ENCODE peak calls at places on chromosome 6, in six cellular contexts. Z is pancreas, W is mucosa of gallbladder, U is A673, H is T-helper 17 cell, R is endodermal cell. J is an unnamed sample.

GRCh38 chr6:33566182-33567084 is 13.6 kb downstream of the BAK1 start:
- DNase-seq in Z (no peak), W (no peak), U (no peak), H (no peak), R (no peak), J (no peak)

GRCh38 chr6:107458687-107459282 is 579 bp downstream of the PDSS2 start:
- DNase-seq in Z (no peak), W (peak), U (peak), H (peak), R (no peak), J (peak)

GRCh38 chr6:80932364-80932763 is 820.1 kb downstream of the TENT5A start:
- DNase-seq in Z (no peak), W (no peak), U (no peak), H (no peak), R (no peak), J (no peak)

GRCh38 chr6:2810092-2810671 is 31.5 kb downstream of the SERPINB1 start:
- DNase-seq in Z (peak), W (no peak), U (no peak), H (no peak), R (no peak), J (no peak)

GRCh38 chr6:136640132-136640915 is 90.1 kb upstream of the MAP7 start:
- DNase-seq in Z (no peak), W (no peak), U (no peak), H (no peak), R (peak), J (no peak)

GRCh38 chr6:161379828-161380598 is 106.2 kb upstream of the AGPAT4 start:
- DNase-seq in Z (no peak), W (no peak), U (no peak), H (no peak), R (no peak), J (no peak)

GRCh38 chr6:142943746-142944125 is 1.2 kb downstream of the HIVEP2 start:
- DNase-seq in Z (peak), W (no peak), U (peak), H (peak), R (peak), J (peak)

GRCh38 chr6:52233975-52234823 is 10.1 kb downstream of the IL17F start:
- DNase-seq in Z (peak), W (peak), U (peak), H (no peak), R (peak), J (peak)

GRCh38 chr6:39770476-39770875 is 21.7 kb upstream of the DAAM2 start:
- DNase-seq in Z (no peak), W (no peak), U (no peak), H (no peak), R (no peak), J (no peak)

GRCh38 chr6:142810952-142811514 is 133.9 kb downstream of the HIVEP2 start:
- DNase-seq in Z (no peak), W (no peak), U (no peak), H (no peak), R (no peak), J (no peak)

GRCh38 chr6:72826033-72826432 is 204.2 kb downstream of the KCNQ5 start:
- DNase-seq in Z (no peak), W (no peak), U (no peak), H (no peak), R (no peak), J (no peak)

GRCh38 chr6:159044899-159045727 is at the start of gene TAGAP:
- DNase-seq in Z (no peak), W (peak), U (no peak), H (peak), R (no peak), J (no peak)

GRCh38 chr6:106136845-106137244 is 50.7 kb downstream of the PRDM1 start:
- DNase-seq in Z (no peak), W (no peak), U (no peak), H (no peak), R (no peak), J (no peak)

GRCh38 chr6:128112494-128112893 is 211.6 kb upstream of the THEMIS start:
- DNase-seq in Z (no peak), W (no peak), U (peak), H (no peak), R (no peak), J (no peak)

GRCh38 chr6:11950109-11950508 is 62.0 kb upstream of the HIVEP1 start:
- DNase-seq in Z (no peak), W (no peak), U (no peak), H (no peak), R (no peak), J (no peak)

GRCh38 chr6:56374841-56375369 is 127.5 kb upstream of the COL21A1 start:
- DNase-seq in Z (no peak), W (no peak), U (no peak), H (no peak), R (no peak), J (no peak)

GRCh38 chr6:163671355-163671754 is 256.8 kb downstream of the QKI start:
- DNase-seq in Z (no peak), W (no peak), U (no peak), H (no peak), R (no peak), J (peak)

GRCh38 chr6:6515691-6516607 is 72.6 kb upstream of the LY86 start:
- DNase-seq in Z (no peak), W (no peak), U (no peak), H (no peak), R (no peak), J (no peak)

GRCh38 chr6:138017156-138017757 is 90.0 kb downstream of the PERP start:
- DNase-seq in Z (no peak), W (no peak), U (no peak), H (no peak), R (no peak), J (peak)

GRCh38 chr6:1553562-1554088 is 56.1 kb upstream of the FOXC1 start:
- DNase-seq in Z (no peak), W (no peak), U (no peak), H (no peak), R (no peak), J (no peak)

GRCh38 chr6:37314803-37315515 is 38.8 kb upstream of the RNF8 start:
- DNase-seq in Z (peak), W (no peak), U (peak), H (no peak), R (peak), J (peak)

GRCh38 chr6:90940812-90941481 is 354.1 kb upstream of the MAP3K7 start:
- DNase-seq in Z (no peak), W (no peak), U (peak), H (no peak), R (no peak), J (peak)

GRCh38 chr6:136886110-136886509 is 36.0 kb upstream of the SLC35D3 start:
- DNase-seq in Z (no peak), W (no peak), U (no peak), H (no peak), R (no peak), J (no peak)

GRCh38 chr6:167870321-167870720 is 43.6 kb downstream of the AFDN start:
- DNase-seq in Z (no peak), W (no peak), U (no peak), H (no peak), R (no peak), J (no peak)

GRCh38 chr6:114449659-114450058 is 106.8 kb upstream of the HS3ST5 start:
- DNase-seq in Z (no peak), W (no peak), U (no peak), H (no peak), R (no peak), J (no peak)

GRCh38 chr6:160837146-160837545 is 135.1 kb downstream of the PLG start:
- DNase-seq in Z (no peak), W (no peak), U (no peak), H (no peak), R (peak), J (no peak)

GRCh38 chr6:37068523-37069270 is 63.2 kb downstream of the FGD2 start:
- DNase-seq in Z (no peak), W (no peak), U (no peak), H (no peak), R (no peak), J (no peak)

GRCh38 chr6:30767158-30767943 is 23.0 kb upstream of the IER3 start:
- DNase-seq in Z (no peak), W (no peak), U (no peak), H (no peak), R (no peak), J (no peak)

GRCh38 chr6:167710521-167710920 is 116.2 kb upstream of the AFDN start:
- DNase-seq in Z (no peak), W (no peak), U (no peak), H (no peak), R (peak), J (peak)

GRCh38 chr6:41558033-41558807 is 12.0 kb downstream of the FOXP4 start:
- DNase-seq in Z (peak), W (no peak), U (no peak), H (no peak), R (peak), J (no peak)

GRCh38 chr6:11414564-11414963 is 123.0 kb upstream of the TMEM170B start:
- DNase-seq in Z (no peak), W (no peak), U (no peak), H (peak), R (no peak), J (no peak)

GRCh38 chr6:38604700-38605099 is 35.0 kb downstream of the BTBD9 start:
- DNase-seq in Z (no peak), W (no peak), U (no peak), H (no peak), R (no peak), J (no peak)